ENCODE peak calls at places on chromosome 3, in six cellular contexts. O, B, D, M, A and X are unnamed samples. For H3K4me1, the result is how much of the 10 kb centered on the place peaks cover.

GRCh38 chr3:16704938-16705337 is 99.7 kb upstream of the DAZL start:
- DNase-seq in O (no peak), B (no peak), D (no peak), M (no peak), A (no peak), X (no peak)

GRCh38 chr3:43953814-43954241 is 263.1 kb downstream of the ABHD5 start:
- DNase-seq in O (no peak), B (no peak), D (no peak), M (no peak), A (no peak), X (no peak)

GRCh38 chr3:111128884-111129283 is 57.3 kb downstream of the NECTIN3 start:
- DNase-seq in O (no peak), B (no peak), D (no peak), M (no peak), A (no peak), X (no peak)

GRCh38 chr3:175094344-175094743 is 235.2 kb downstream of the NAALADL2 start:
- DNase-seq in O (no peak), B (no peak), D (no peak), M (no peak), A (no peak), X (no peak)

GRCh38 chr3:196739671-196740475 is at the start of gene PAK2:
- DNase-seq in O (peak), B (peak), D (peak), M (no peak), A (peak), X (peak)

GRCh38 chr3:80675790-80676189 is 908.0 kb upstream of the ROBO1 start:
- DNase-seq in O (no peak), B (no peak), D (no peak), M (no peak), A (no peak), X (no peak)

GRCh38 chr3:99248913-99249312 is 347.4 kb upstream of the DCBLD2 start:
- DNase-seq in O (no peak), B (no peak), D (no peak), M (no peak), A (no peak), X (no peak)

GRCh38 chr3:31659246-31659645 is 126.5 kb downstream of the STT3B start:
- DNase-seq in O (no peak), B (no peak), D (no peak), M (no peak), A (no peak), X (no peak)

GRCh38 chr3:185150561-185150960 is 2.3 kb downstream of the C3orf70 start:
- DNase-seq in O (no peak), B (no peak), D (no peak), M (no peak), A (no peak), X (no peak)

GRCh38 chr3:15511156-15511555 is 10.3 kb downstream of the COLQ start:
- DNase-seq in O (no peak), B (no peak), D (no peak), M (no peak), A (no peak), X (no peak)

GRCh38 chr3:112889357-112889756 is 42.7 kb upstream of the CD200R1L start:
- DNase-seq in O (no peak), B (no peak), D (no peak), M (no peak), A (no peak), X (no peak)

GRCh38 chr3:192861972-192862371 is 55.7 kb downstream of the MB21D2 start:
- DNase-seq in O (no peak), B (no peak), D (no peak), M (no peak), A (no peak), X (no peak)

GRCh38 chr3:114338651-114339357 is 45.0 kb downstream of the TIGIT start:
- DNase-seq in O (no peak), B (no peak), D (no peak), M (no peak), A (no peak), X (no peak)

GRCh38 chr3:122461834-122462233 is 46.0 kb upstream of the WDR5B start:
- DNase-seq in O (no peak), B (no peak), D (no peak), M (no peak), A (no peak), X (no peak)

GRCh38 chr3:45528429-45528828 is 66.1 kb upstream of the LIMD1 start:
- DNase-seq in O (no peak), B (no peak), D (no peak), M (no peak), A (no peak), X (no peak)

GRCh38 chr3:103949690-103950089 is 1417.0 kb upstream of the ALCAM start:
- DNase-seq in O (no peak), B (no peak), D (no peak), M (no peak), A (no peak), X (no peak)

GRCh38 chr3:152183473-152183872 is 85.3 kb upstream of the MBNL1 start:
- DNase-seq in O (peak), B (peak), D (peak), M (no peak), A (no peak), X (no peak)

GRCh38 chr3:148930785-148931184 is 60.6 kb upstream of the GYG1 start:
- DNase-seq in O (no peak), B (no peak), D (no peak), M (no peak), A (no peak), X (no peak)

GRCh38 chr3:89223188-89223587 is 115.8 kb downstream of the EPHA3 start:
- DNase-seq in O (no peak), B (no peak), D (no peak), M (no peak), A (no peak), X (no peak)

GRCh38 chr3:181609156-181609767 is 102.5 kb upstream of the SOX2 start:
- DNase-seq in O (no peak), B (no peak), D (no peak), M (no peak), A (no peak), X (no peak)

GRCh38 chr3:8840556-8840955 is 71.1 kb upstream of the OXTR start:
- DNase-seq in O (no peak), B (no peak), D (no peak), M (no peak), A (no peak), X (no peak)

GRCh38 chr3:46372492-46373359 is 2.0 kb downstream of the CCR5 start:
- DNase-seq in O (no peak), B (no peak), D (peak), M (no peak), A (no peak), X (no peak)

GRCh38 chr3:51934139-51934850 is 7.4 kb downstream of the RRP9 start:
- DNase-seq in O (no peak), B (no peak), D (no peak), M (no peak), A (no peak), X (peak)

GRCh38 chr3:151675858-151676615 is 57.7 kb upstream of the AADACL2 start:
- DNase-seq in O (no peak), B (no peak), D (no peak), M (no peak), A (no peak), X (no peak)

GRCh38 chr3:72385172-72385571 is 463.1 kb downstream of the SHQ1 start:
- DNase-seq in O (no peak), B (no peak), D (no peak), M (no peak), A (no peak), X (no peak)

GRCh38 chr3:134030382-134030753 is 643 bp upstream of the SLCO2A1 start:
- DNase-seq in O (no peak), B (peak), D (no peak), M (no peak), A (no peak), X (no peak)
- H3K4me3 ChIP-seq in O (peak), B (no peak), D (no peak), M (peak), A (peak), X (peak)

GRCh38 chr3:177601120-177601519 is 403.8 kb upstream of the TBL1XR1 start:
- DNase-seq in O (no peak), B (no peak), D (no peak), M (no peak), A (no peak), X (no peak)
- H3K4me1 ChIP-seq in O (under half), B (half or more), D (under half), M (half or more), A (under half), X (under half)

DNA sequence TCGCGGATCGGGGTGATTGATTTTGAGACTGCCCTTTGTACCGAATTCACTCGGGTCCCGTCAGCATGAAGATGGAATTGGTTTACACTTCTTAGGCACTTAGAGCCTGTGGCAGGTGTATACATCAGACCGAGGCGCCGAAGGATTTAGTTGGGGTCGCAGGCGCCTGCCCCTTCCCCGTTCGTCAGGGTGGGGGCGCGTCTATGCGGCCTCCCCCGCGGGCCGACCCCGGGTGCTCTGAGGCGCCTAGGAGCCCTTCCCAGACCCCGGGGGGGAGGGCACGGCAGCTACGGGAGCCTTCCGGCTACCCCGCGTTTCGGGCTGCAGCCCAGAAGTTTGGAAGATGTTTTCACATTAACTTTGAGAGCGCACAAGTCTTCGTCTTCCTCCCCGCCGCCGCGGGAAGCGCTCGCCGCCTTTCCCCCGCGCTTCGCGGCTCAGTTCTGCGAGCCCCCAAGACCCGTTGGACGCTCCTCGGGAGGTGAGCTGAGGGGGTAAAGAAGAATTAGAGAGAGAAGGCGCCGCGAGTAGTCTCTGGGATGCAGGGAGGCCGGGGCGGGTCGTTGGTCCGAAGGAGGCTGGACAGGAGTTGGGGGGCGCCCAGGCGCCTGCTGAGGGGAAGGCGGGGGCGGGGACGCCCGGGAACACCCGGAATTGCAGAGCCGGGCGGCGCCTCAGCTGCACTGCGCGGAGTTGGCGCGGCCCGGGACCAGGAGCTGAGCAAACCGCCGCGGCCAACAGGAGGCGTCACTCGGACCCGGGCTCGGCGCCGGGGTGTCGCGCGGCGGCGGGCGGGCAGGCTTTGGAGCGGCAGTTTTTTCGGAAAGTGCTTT is 737 bp downstream of the TIPARP start:
- DNase-seq in O (peak), B (peak), D (peak), M (no peak), A (peak), X (peak)
- TF ChIP-seq CTCF in O (no peak), B (no peak), D (no peak), M (peak), A (peak), X (peak)

DNA sequence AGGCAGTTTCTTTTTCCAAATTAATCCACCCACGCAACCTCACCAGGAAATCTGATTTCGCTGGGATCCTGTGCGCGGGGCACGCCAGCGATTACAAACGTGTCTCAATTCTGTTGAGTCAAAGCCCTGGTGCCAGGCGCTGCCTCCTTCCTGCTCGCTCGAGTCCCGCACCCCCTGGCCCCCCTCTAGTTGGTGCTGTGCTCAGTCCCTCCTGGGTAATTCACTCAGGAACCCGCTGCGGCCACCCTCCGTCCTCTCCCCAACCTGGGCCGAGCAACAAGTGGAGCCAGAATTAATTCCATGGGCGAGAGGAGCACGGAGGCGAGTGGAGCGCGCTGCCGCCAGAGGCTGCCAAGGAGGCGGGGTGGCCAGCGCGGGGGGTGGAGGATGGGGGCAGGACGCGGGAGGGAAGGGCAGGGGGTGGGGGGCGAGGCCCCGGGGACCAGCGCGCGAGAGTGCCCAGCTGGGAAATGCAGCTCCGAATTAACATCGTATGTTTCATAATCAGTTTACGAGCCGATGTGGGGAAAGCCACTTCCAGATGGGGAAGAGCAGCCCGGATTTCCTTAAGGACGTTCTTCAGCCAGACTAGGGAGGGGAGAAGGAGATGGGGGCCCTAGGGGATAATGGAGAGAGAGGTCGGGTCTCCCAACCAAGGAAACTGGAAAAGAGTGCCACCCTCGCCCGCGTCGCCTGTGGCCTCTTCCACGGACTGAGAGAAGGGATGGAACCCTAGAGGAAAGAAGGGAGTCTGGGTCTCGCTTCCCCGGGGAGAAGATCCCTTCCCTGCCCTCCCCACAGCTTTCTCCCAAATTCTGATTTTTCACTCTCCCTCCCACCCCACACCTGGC is 5.8 kb downstream of the WNT5A start:
- DNase-seq in O (peak), B (peak), D (no peak), M (no peak), A (peak), X (no peak)
- H3K4me3 ChIP-seq in O (peak), B (peak), D (no peak), M (peak), A (peak), X (peak)

GRCh38 chr3:38457111-38458003 is 3.7 kb downstream of the ACVR2B start:
- DNase-seq in O (no peak), B (peak), D (no peak), M (no peak), A (no peak), X (no peak)
- H3K4me1 ChIP-seq in O (under half), B (half or more), D (under half), M (under half), A (under half), X (under half)

DNA sequence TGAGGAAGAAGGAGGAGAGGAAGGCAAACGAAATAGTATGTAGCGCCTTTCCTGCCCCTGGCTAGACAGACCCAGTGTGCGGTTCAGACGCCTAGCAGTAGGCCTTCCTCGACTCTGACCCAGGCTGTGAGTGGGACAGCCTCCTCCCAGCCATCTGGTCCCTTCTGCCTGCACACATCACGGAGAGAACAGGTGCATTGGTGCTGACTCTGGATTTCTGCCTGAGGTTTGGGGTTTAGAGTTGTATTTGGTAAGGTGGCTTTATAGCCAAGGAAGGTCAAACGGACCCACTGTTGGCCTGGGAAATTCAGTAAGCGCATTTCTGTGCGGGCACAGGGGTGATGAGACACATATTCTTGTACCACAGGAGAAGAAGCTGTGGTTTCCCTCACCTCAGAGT is 143.4 kb downstream of the CHDH start:
- DNase-seq in O (no peak), B (no peak), D (no peak), M (no peak), A (no peak), X (no peak)
- TF ChIP-seq CTCF in O (no peak), B (no peak), D (no peak), M (no peak), A (no peak), X (no peak)

GRCh38 chr3:40299130-40299720 is 10.3 kb upstream of the EIF1B start:
- DNase-seq in O (no peak), B (no peak), D (no peak), M (no peak), A (no peak), X (no peak)

GRCh38 chr3:40298075-40298474 is 11.4 kb upstream of the EIF1B start:
- DNase-seq in O (no peak), B (no peak), D (no peak), M (no peak), A (no peak), X (no peak)

GRCh38 chr3:40304352-40304751 is 5.2 kb upstream of the EIF1B start:
- DNase-seq in O (no peak), B (no peak), D (no peak), M (no peak), A (no peak), X (no peak)

GRCh38 chr3:40302784-40303183 is 6.7 kb upstream of the EIF1B start:
- DNase-seq in O (no peak), B (no peak), D (no peak), M (no peak), A (no peak), X (no peak)

DNA sequence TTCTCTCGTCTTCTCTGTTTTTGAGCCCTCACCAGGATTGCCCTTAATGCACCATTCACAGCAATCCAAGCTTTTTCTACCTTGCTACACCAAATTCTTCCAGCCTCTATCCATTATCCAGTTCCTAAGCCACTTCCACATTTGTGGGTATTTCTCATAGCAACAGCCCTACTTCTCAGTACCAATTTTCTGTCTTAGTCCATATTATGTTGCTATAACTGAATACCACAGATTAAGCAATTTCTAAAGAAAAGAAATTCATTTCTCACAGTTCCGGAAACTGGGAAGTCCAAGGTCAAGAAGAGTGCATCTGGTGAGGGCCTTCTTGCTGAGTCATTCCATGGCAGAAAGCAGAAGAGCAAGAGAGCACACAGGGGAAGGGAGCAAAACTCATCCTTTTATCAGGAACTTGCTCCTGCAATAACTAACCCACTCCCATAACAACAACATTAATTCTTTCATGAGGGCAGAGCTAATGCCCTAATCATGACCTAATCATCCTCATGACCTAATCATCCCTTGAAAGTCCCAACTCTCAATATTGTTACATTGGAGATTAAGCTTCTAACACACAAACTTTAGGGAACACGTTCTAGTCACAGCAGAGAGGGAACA is 9.7 kb upstream of the EIF1B start:
- DNase-seq in O (no peak), B (no peak), D (no peak), M (no peak), A (no peak), X (no peak)
- H3K4me3 ChIP-seq in O (no peak), B (no peak), D (no peak), M (no peak), A (no peak), X (no peak)

GRCh38 chr3:23821858-23822257 is 16.1 kb downstream of the UBE2E1 start:
- DNase-seq in O (no peak), B (no peak), D (no peak), M (no peak), A (no peak), X (no peak)
- H3K4me1 ChIP-seq in O (under half), B (under half), D (under half), M (under half), A (under half), X (under half)

GRCh38 chr3:183635431-183636220 is at the start of gene KLHL24:
- DNase-seq in O (peak), B (peak), D (peak), M (peak), A (peak), X (peak)
- TF ChIP-seq CTCF in O (no peak), B (no peak), D (no peak), M (peak), A (no peak), X (no peak)